ENCODE peak calls at places on chromosomes 6 and 20, in five cellular contexts. M is CD4-positive, alpha-beta memory T cell; P is hepatocyte; N is upper lobe of left lung; Z is heart left ventricle. R is an unnamed sample.
A peak's percentile ranks its signal among the peaks of the same experiment; 100 is the strongest.

GRCh38 chr6:162014069-162014811 is 713.3 kb downstream of the PRKN start:
- DNase-seq in M (no peak), N (no peak), Z (no peak), P (no peak), R (no peak)

GRCh38 chr6:27761391-27761790 is 150.8 kb downstream of the OR2B2 start:
- DNase-seq in P (no peak), Z (no peak), M (no peak), N (no peak), R (no peak)

GRCh38 chr6:123423130-123423529 is 213.6 kb downstream of the TRDN start:
- DNase-seq in P (no peak), Z (no peak), N (no peak), M (no peak), R (no peak)

GRCh38 chr6:136217002-136217401 is 33.1 kb downstream of the MTFR2 start:
- DNase-seq in Z (no peak), M (no peak), P (no peak), N (no peak), R (no peak)

GRCh38 chr20:50199703-50200102 is 9.1 kb downstream of the CEBPB start:
- DNase-seq in M (no peak), P (no peak), N (no peak), Z (no peak), R (no peak)

GRCh38 chr6:7543761-7544424 is 2.4 kb downstream of the DSP start:
- DNase-seq in P (peak; percentile 38), M (no peak), N (no peak), Z (no peak), R (no peak)

GRCh38 chr20:46635514-46636091 is 15.7 kb downstream of the SLC13A3 start:
- DNase-seq in P (no peak), N (no peak), Z (no peak), M (no peak), R (no peak)

GRCh38 chr20:611047-611842 is 1.1 kb upstream of the TCF15 start:
- DNase-seq in P (no peak), Z (no peak), N (no peak), M (no peak), R (no peak)

GRCh38 chr6:149393002-149393679 is 6.9 kb upstream of the SUMO4 start:
- DNase-seq in Z (no peak), M (no peak), N (no peak), P (no peak), R (no peak)

GRCh38 chr6:162404926-162405325 is 322.6 kb downstream of the PRKN start:
- DNase-seq in Z (no peak), P (no peak), N (no peak), M (no peak), R (no peak)

GRCh38 chr6:10481101-10481500 is 40.0 kb upstream of the GCNT2 start:
- DNase-seq in P (no peak), M (no peak), Z (no peak), N (no peak), R (no peak)

GRCh38 chr20:43590036-43590391 is 723 bp upstream of the IFT52 start:
- DNase-seq in Z (no peak), P (no peak), M (no peak), N (peak; percentile 26), R (no peak)

GRCh38 chr6:153059757-153060156 is 57.2 kb upstream of the MTRF1L start:
- DNase-seq in Z (no peak), M (no peak), P (no peak), N (no peak), R (no peak)

GRCh38 chr6:167748458-167749379 is 78.0 kb upstream of the AFDN start:
- DNase-seq in Z (no peak), M (no peak), P (peak; percentile 37), N (no peak), R (no peak)

GRCh38 chr20:44552950-44553908 is 29.1 kb upstream of the PKIG start:
- DNase-seq in M (no peak), Z (no peak), N (peak; percentile 50), P (peak; percentile 40), R (no peak)

GRCh38 chr6:92174398-92175073 is 1244.8 kb downstream of the EPHA7 start:
- DNase-seq in Z (no peak), P (no peak), M (no peak), N (no peak), R (no peak)

GRCh38 chr6:164072240-164072666 is 657.7 kb downstream of the QKI start:
- DNase-seq in Z (no peak), N (no peak), P (no peak), M (no peak), R (no peak)

GRCh38 chr6:106562001-106562400 is 67.3 kb downstream of the RTN4IP1 start:
- DNase-seq in M (no peak), N (no peak), P (no peak), Z (no peak), R (no peak)
- H3K27ac ChIP-seq in M (no peak overlapping the region), N (no peak overlapping the region), P (peak overlapping the region; percentile 11), Z (no peak overlapping the region), R (no peak overlapping the region)

GRCh38 chr6:169839029-169839481 is 87.6 kb downstream of the ERMARD start:
- DNase-seq in P (no peak), Z (no peak), N (no peak), M (no peak), R (no peak)
- H3K4me3 ChIP-seq in P (no peak overlapping the region), Z (no peak overlapping the region), N (no peak overlapping the region), M (no peak overlapping the region), R (no peak overlapping the region)

GRCh38 chr6:44049163-44049988 is 77.9 kb downstream of the MRPL14 start:
- DNase-seq in P (no peak), Z (no peak), N (no peak), M (no peak), R (no peak)
- H3K27ac ChIP-seq in P (peak overlapping the region; percentile 51), Z (peak overlapping the region; percentile 42), N (no peak overlapping the region), M (no peak overlapping the region), R (peak overlapping the region; percentile 15)

GRCh38 chr6:154502564-154502963 is 7.9 kb downstream of the CNKSR3 start:
- DNase-seq in M (no peak), P (no peak), Z (no peak), N (no peak), R (no peak)

GRCh38 chr6:154504865-154505449 is 5.5 kb downstream of the CNKSR3 start:
- DNase-seq in Z (no peak), N (no peak), M (no peak), P (no peak), R (no peak)

GRCh38 chr6:154506108-154506507 is 4.4 kb downstream of the CNKSR3 start:
- DNase-seq in N (no peak), P (no peak), Z (no peak), M (no peak), R (no peak)

GRCh38 chr6:154501287-154501868 is 9.1 kb downstream of the CNKSR3 start:
- DNase-seq in Z (no peak), P (no peak), M (no peak), N (no peak), R (no peak)

GRCh38 chr6:154503576-154504501 is 6.6 kb downstream of the CNKSR3 start:
- DNase-seq in Z (no peak), M (no peak), P (no peak), N (no peak), R (no peak)
- H3K4me3 ChIP-seq in Z (no peak overlapping the region), M (no peak overlapping the region), P (no peak overlapping the region), N (no peak overlapping the region), R (no peak overlapping the region)

DNA sequence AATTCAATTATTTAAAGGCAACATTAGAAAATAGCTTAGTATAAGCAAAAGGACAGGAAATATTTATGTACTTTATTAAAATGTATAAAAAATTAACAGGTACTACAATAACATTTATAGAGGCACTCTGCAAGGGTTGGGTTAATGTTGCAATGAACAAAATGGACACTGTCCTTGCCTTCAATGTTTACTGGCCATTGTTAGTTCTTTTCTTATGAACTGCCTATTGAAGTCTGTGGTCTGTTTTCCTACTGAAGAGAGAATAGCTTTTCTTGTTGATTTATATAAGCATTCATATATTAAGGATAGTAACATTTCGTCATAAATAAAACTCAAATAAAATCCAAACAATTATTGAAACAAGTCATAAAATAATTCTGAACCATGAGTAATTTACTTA is 135.3 kb upstream of the BEND6 start:
- DNase-seq in M (no peak), N (no peak), P (no peak), Z (no peak), R (no peak)
- H3K27ac ChIP-seq in M (no peak overlapping the region), N (no peak overlapping the region), P (no peak overlapping the region), Z (peak overlapping the region; percentile 39), R (no peak overlapping the region)

GRCh38 chr6:159970659-159971063 is 1.8 kb downstream of the IGF2R start:
- DNase-seq in M (no peak), N (no peak), P (no peak), Z (no peak), R (no peak)
- H3K4me3 ChIP-seq in M (peak overlapping the region; percentile 61), N (peak overlapping the region; percentile 10), P (peak overlapping the region; percentile 31), Z (no peak overlapping the region), R (peak overlapping the region; percentile 100)

R was measured in ascending aorta.